ENCODE peak calls at places on chromosomes 12 and 14, in eight cellular contexts. Y is RCC 7860, D is activated T-cell treated with anti-CD3 and anti-CD28 coated beads for 24 hours, Z is small intestine, C is C1 segment of cervical spinal cord, P is Karpas-422, H is WTC11, I is fibroblast of pulmonary artery. E is an unnamed sample.

GRCh38 chr14:104392396-104393198 is 187.0 kb upstream of the C14orf180 start:
- DNase-seq in Y (no peak), D (no peak), Z (no peak), C (no peak), P (no peak), H (no peak), I (no peak), E (no peak)

GRCh38 chr14:40093800-40094199 is 661.6 kb upstream of the FBXO33 start:
- DNase-seq in Y (no peak), D (no peak), Z (no peak), C (no peak), P (no peak), H (no peak), I (no peak), E (no peak)

GRCh38 chr14:101598159-101598558 is 36.9 kb downstream of the DIO3 start:
- DNase-seq in Y (no peak), D (no peak), Z (no peak), C (no peak), P (no peak), H (no peak), I (no peak), E (no peak)

GRCh38 chr12:132006056-132006680 is 56.4 kb downstream of the EP400 start:
- DNase-seq in Y (no peak), D (no peak), Z (no peak), C (no peak), P (no peak), H (no peak), I (no peak), E (no peak)

GRCh38 chr12:124464830-124465229 is 102.6 kb downstream of the NCOR2 start:
- DNase-seq in Y (no peak), D (no peak), Z (no peak), C (no peak), P (peak), H (no peak), I (no peak), E (no peak)

GRCh38 chr12:109743076-109743910 is 29.7 kb downstream of the FAM222A start:
- DNase-seq in Y (no peak), D (no peak), Z (no peak), C (no peak), P (no peak), H (peak), I (no peak), E (no peak)

GRCh38 chr12:27427824-27428223 is 18.7 kb upstream of the SMCO2 start:
- DNase-seq in Y (no peak), D (no peak), Z (no peak), C (no peak), P (no peak), H (no peak), I (no peak), E (no peak)

GRCh38 chr14:61491224-61491623 is 169.8 kb downstream of the PRKCH start:
- DNase-seq in Y (no peak), D (no peak), Z (no peak), C (no peak), P (no peak), H (no peak), I (no peak), E (peak)

GRCh38 chr12:96457191-96457930 is 32.0 kb upstream of the CFAP54 start:
- DNase-seq in Y (no peak), D (no peak), Z (no peak), C (no peak), P (no peak), H (no peak), I (peak), E (no peak)

GRCh38 chr12:20415013-20415412 is 46.7 kb downstream of the PDE3A start:
- DNase-seq in Y (no peak), D (no peak), Z (peak), C (no peak), P (no peak), H (no peak), I (peak), E (no peak)

GRCh38 chr12:75933136-75933535 is 98.4 kb downstream of the PHLDA1 start:
- DNase-seq in Y (peak), D (no peak), Z (no peak), C (no peak), P (no peak), H (no peak), I (peak), E (no peak)

GRCh38 chr14:61460853-61461611 is 139.7 kb downstream of the PRKCH start:
- DNase-seq in Y (no peak), D (no peak), Z (no peak), C (no peak), P (no peak), H (no peak), I (no peak), E (no peak)

GRCh38 chr14:92846162-92846897 is 52.2 kb downstream of the GOLGA5 start:
- DNase-seq in Y (peak), D (peak), Z (peak), C (no peak), P (no peak), H (no peak), I (peak), E (no peak)

GRCh38 chr14:41285193-41285748 is 321.4 kb upstream of the LRFN5 start:
- DNase-seq in Y (no peak), D (no peak), Z (peak), C (no peak), P (peak), H (peak), I (peak), E (peak)

GRCh38 chr14:89660183-89660582 is 243.2 kb upstream of the FOXN3 start:
- DNase-seq in Y (no peak), D (no peak), Z (no peak), C (no peak), P (no peak), H (no peak), I (peak), E (no peak)

GRCh38 chr12:79895041-79895440 is 39.9 kb downstream of the PPP1R12A start:
- DNase-seq in Y (no peak), D (no peak), Z (no peak), C (no peak), P (no peak), H (no peak), I (no peak), E (no peak)

GRCh38 chr12:6958609-6959375 is 7.6 kb downstream of the PTPN6 start:
- DNase-seq in Y (no peak), D (no peak), Z (peak), C (no peak), P (peak), H (no peak), I (no peak), E (no peak)

GRCh38 chr12:109736552-109737108 is 23.0 kb downstream of the FAM222A start:
- DNase-seq in Y (no peak), D (no peak), Z (peak), C (no peak), P (peak), H (peak), I (peak), E (no peak)

GRCh38 chr12:39595923-39596322 is 23.7 kb downstream of the ABCD2 start:
- DNase-seq in Y (no peak), D (no peak), Z (no peak), C (no peak), P (no peak), H (no peak), I (peak), E (no peak)

GRCh38 chr14:22375321-22375930 is 213.6 kb downstream of the DAD1 start:
- DNase-seq in Y (no peak), D (no peak), Z (peak), C (no peak), P (peak), H (no peak), I (peak), E (peak)

GRCh38 chr12:3247077-3247476 is 169.9 kb downstream of the TSPAN9 start:
- DNase-seq in Y (no peak), D (no peak), Z (no peak), C (no peak), P (no peak), H (no peak), I (no peak), E (no peak)

GRCh38 chr12:42698213-42698612 is 108.7 kb upstream of the PRICKLE1 start:
- DNase-seq in Y (no peak), D (no peak), Z (no peak), C (no peak), P (no peak), H (no peak), I (peak), E (no peak)

GRCh38 chr14:104820669-104821228 is 19.8 kb downstream of the ZBTB42 start:
- DNase-seq in Y (no peak), D (no peak), Z (peak), C (no peak), P (no peak), H (peak), I (peak), E (peak)

GRCh38 chr12:80325167-80325959 is 118.7 kb upstream of the PTPRQ start:
- DNase-seq in Y (no peak), D (no peak), Z (no peak), C (no peak), P (no peak), H (no peak), I (peak), E (no peak)

GRCh38 chr12:120438495-120439198 is 734 bp downstream of the COX6A1 start:
- DNase-seq in Y (no peak), D (no peak), Z (peak), C (no peak), P (peak), H (no peak), I (no peak), E (peak)

GRCh38 chr14:50469982-50470381 is 62.4 kb downstream of the MAP4K5 start:
- DNase-seq in Y (no peak), D (no peak), Z (no peak), C (no peak), P (no peak), H (no peak), I (no peak), E (no peak)

E was measured in NCI-H526.